ENCODE peak calls at places on chromosomes 4 and X, in ten cellular contexts. N, V, T, G, H, C, L, R, F and O are unnamed samples.

GRCh38 chr4:125382995-125383394 is 68.2 kb downstream of the FAT4 start:
- DNase-seq in N (no peak), V (peak; percentile 33), T (no peak), G (no peak), H (no peak), C (no peak), L (peak; percentile 35), R (no peak), F (no peak), O (peak; percentile 40)

GRCh38 chr4:4524364-4524763 is 17.5 kb downstream of the STX18 start:
- DNase-seq in N (no peak), V (no peak), T (peak; percentile 9), G (no peak), H (no peak), C (no peak), L (no peak), R (no peak), F (peak; percentile 8), O (no peak)

GRCh38 chrX:35919536-35920309 is at the start of gene CFAP47:
- DNase-seq in N (peak; percentile 63), V (no peak), T (peak; percentile 52), G (peak; percentile 69), H (no peak), C (peak; percentile 36), L (peak; percentile 0), R (no peak), F (peak; percentile 52), O (peak; percentile 1)

GRCh38 chr4:87543835-87544461 is 14.8 kb upstream of the SPARCL1 start:
- DNase-seq in N (no peak), V (peak; percentile 83), T (peak; percentile 20), G (no peak), H (no peak), C (no peak), L (peak; percentile 55), R (no peak), F (no peak), O (peak; percentile 65)

GRCh38 chr4:166386491-166387367 is 513.7 kb downstream of the TLL1 start:
- DNase-seq in N (no peak), V (peak; percentile 14), T (no peak), G (no peak), H (no peak), C (no peak), L (no peak), R (no peak), F (no peak), O (no peak)

GRCh38 chrX:15418041-15418706 is 34.0 kb upstream of the VEGFD start:
- DNase-seq in N (no peak), V (peak; percentile 44), T (no peak), G (no peak), H (no peak), C (no peak), L (no peak), R (no peak), F (no peak), O (no peak)

GRCh38 chr4:122700178-122700725 is 32.3 kb upstream of the BBS12 start:
- DNase-seq in N (no peak), V (peak; percentile 88), T (no peak), G (no peak), H (peak; percentile 89), C (no peak), L (no peak), R (peak; percentile 78), F (no peak), O (peak; percentile 58)

GRCh38 chr4:40206421-40206820 is 9.6 kb downstream of the RHOH start:
- DNase-seq in N (no peak), V (no peak), T (no peak), G (no peak), H (no peak), C (no peak), L (no peak), R (no peak), F (no peak), O (no peak)

GRCh38 chr4:153448003-153448731 is 18.0 kb upstream of the TMEM131L start:
- DNase-seq in N (no peak), V (peak; percentile 26), T (no peak), G (no peak), H (no peak), C (no peak), L (no peak), R (no peak), F (peak; percentile 9), O (peak; percentile 36)

GRCh38 chr4:170853422-170854021 is 763.8 kb upstream of the AADAT start:
- DNase-seq in N (peak; percentile 78), V (peak; percentile 25), T (peak; percentile 73), G (peak; percentile 76), H (peak; percentile 37), C (peak; percentile 31), L (peak; percentile 19), R (no peak), F (peak; percentile 72), O (peak; percentile 41)

GRCh38 chr4:160485071-160485687 is 1382.3 kb downstream of the RAPGEF2 start:
- DNase-seq in N (no peak), V (no peak), T (no peak), G (no peak), H (no peak), C (no peak), L (no peak), R (no peak), F (no peak), O (no peak)

GRCh38 chrX:8743126-8743732 is 11.3 kb upstream of the ANOS1 start:
- DNase-seq in N (peak; percentile 88), V (peak; percentile 48), T (peak; percentile 71), G (peak; percentile 69), H (peak; percentile 31), C (peak; percentile 50), L (no peak), R (no peak), F (peak; percentile 79), O (no peak)

GRCh38 chr4:124146071-124146470 is 566.5 kb downstream of the ANKRD50 start:
- DNase-seq in N (no peak), V (peak; percentile 29), T (no peak), G (no peak), H (no peak), C (no peak), L (no peak), R (no peak), F (no peak), O (no peak)

DNA sequence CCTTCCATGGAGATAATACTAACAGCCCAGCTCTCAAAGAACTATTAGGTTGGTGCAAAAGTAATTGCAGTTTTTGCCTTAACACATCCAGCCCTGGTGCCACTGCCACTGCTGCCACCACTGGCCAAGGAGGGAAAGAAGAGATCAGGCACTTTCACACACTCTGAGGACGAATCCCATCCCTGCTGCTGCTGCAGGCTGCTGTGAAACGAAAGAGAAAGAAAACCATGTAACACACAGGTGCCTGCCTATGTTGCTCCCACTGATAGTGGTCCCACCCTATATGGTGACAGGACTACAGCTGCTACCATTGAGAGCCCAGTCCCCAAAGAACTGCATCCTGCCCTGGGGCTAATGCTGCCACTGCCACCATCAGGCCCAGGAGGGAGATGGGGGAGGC is 35.1 kb downstream of the TMLHE start:
- DNase-seq in N (no peak), V (no peak), T (no peak), G (no peak), H (no peak), C (no peak), L (no peak), R (no peak), F (no peak), O (no peak)
- TF ChIP-seq CTCF in N (no peak), V (no peak), T (no peak), G (no peak), H (no peak), C (no peak), L (no peak), R (no peak), F (no peak), O (no peak)

GRCh38 chr4:14787894-14788293 is 214.4 kb upstream of the CPEB2 start:
- DNase-seq in N (no peak), V (peak; percentile 42), T (no peak), G (no peak), H (no peak), C (no peak), L (no peak), R (no peak), F (no peak), O (no peak)
- TF ChIP-seq CTCF in N (peak; percentile 12), V (peak; percentile 56), T (peak; percentile 38), G (peak; percentile 49), H (no peak), C (peak; percentile 26), L (peak; percentile 42), R (peak; percentile 24), F (peak; percentile 9), O (peak; percentile 45)

GRCh38 chr4:88630756-88631155 is 38.5 kb downstream of the HERC3 start:
- DNase-seq in N (no peak), V (peak; percentile 72), T (no peak), G (no peak), H (no peak), C (no peak), L (no peak), R (no peak), F (no peak), O (peak; percentile 70)

GRCh38 chr4:88629826-88630225 is 37.5 kb downstream of the HERC3 start:
- DNase-seq in N (no peak), V (no peak), T (no peak), G (no peak), H (no peak), C (no peak), L (no peak), R (no peak), F (no peak), O (peak; percentile 37)

GRCh38 chr4:88623097-88623496 is 30.8 kb downstream of the HERC3 start:
- DNase-seq in N (no peak), V (peak; percentile 76), T (no peak), G (no peak), H (no peak), C (no peak), L (no peak), R (peak; percentile 75), F (no peak), O (peak; percentile 74)

DNA sequence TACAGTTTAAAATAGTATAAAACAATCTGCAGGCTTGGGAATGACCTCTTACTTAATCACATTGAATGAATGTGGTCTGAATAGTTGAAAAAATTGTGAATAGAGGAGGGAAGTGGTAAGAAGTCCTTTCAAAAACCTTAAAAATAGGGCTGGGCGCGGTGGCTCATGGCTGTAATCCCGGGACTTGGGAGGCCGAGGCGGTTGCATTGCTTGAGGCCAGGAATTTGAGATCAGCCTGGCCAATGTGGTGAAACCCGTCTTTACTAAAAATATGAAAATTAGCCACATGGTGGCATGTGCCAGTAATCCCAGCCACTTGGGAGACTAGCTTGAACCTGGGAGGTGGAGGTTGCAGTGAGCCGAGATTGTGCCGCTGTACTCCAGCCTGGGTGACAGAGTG is 36.5 kb downstream of the HERC3 start:
- DNase-seq in N (no peak), V (no peak), T (no peak), G (no peak), H (no peak), C (no peak), L (peak; percentile 55), R (no peak), F (no peak), O (peak; percentile 69)
- TF ChIP-seq CTCF in N (no peak), V (no peak), T (no peak), G (no peak), H (no peak), C (no peak), L (no peak), R (no peak), F (no peak), O (no peak)

DNA sequence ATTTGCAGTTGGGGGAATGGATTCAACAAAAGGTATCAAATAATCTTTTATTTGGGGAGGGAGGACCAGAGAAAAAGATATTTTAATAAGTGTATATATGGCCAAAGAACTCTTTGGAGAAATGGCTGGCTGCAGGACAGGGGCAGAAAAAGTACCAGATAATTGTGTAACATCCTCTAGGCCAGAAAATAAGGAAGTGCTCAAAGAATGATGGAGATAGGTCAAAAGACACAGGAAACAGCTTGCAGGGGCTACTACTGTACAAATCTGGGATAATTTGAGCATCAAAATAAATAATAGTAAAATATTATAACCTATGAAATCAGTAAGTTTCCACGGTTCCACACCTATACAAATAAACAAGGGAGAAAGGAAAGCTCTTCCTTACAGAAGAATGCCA is 34.8 kb downstream of the KLHL5 start:
- DNase-seq in N (no peak), V (no peak), T (no peak), G (no peak), H (no peak), C (no peak), L (no peak), R (no peak), F (no peak), O (no peak)
- TF ChIP-seq CTCF in N (no peak), V (no peak), T (no peak), G (no peak), H (no peak), C (no peak), L (no peak), R (no peak), F (no peak), O (no peak)